ENCODE peak calls at places on chromosomes 11 and 22, in eight cellular contexts. O, I, C, X, K, D, S and E are unnamed samples.
A peak's percentile ranks its signal among the peaks of the same experiment; 100 is the strongest.

GRCh38 chr11:130837194-130837593 is 79.1 kb downstream of the SNX19 start:
- DNase-seq in D (no peak), I (no peak), K (no peak), O (no peak), X (no peak), C (no peak), S (no peak), E (no peak)

GRCh38 chr11:16986434-16987204 is 27.6 kb downstream of the PLEKHA7 start:
- DNase-seq in K (no peak), D (peak; percentile 78), X (no peak), C (no peak), S (no peak), O (peak; percentile 100), I (no peak), E (no peak)

GRCh38 chr11:126311464-126312291 is 7.8 kb downstream of the DCPS start:
- DNase-seq in O (no peak), C (no peak), D (no peak), K (no peak), S (no peak), X (no peak), I (no peak), E (no peak)

GRCh38 chr11:57511741-57512430 is 3.6 kb downstream of the SLC43A1 start:
- DNase-seq in O (no peak), K (no peak), S (no peak), I (no peak), D (no peak), C (no peak), X (no peak), E (no peak)

GRCh38 chr22:49976439-49977175 is 16.0 kb downstream of the PIM3 start:
- DNase-seq in O (no peak), X (no peak), S (no peak), I (no peak), D (no peak), C (no peak), K (peak; percentile 18), E (no peak)

GRCh38 chr11:72553748-72554147 is 119.4 kb upstream of the CLPB start:
- DNase-seq in S (no peak), D (no peak), O (no peak), I (no peak), C (no peak), K (no peak), X (no peak), E (no peak)

GRCh38 chr11:32489464-32489863 is 54.1 kb upstream of the WT1 start:
- DNase-seq in D (no peak), C (no peak), I (no peak), X (no peak), S (no peak), K (no peak), O (no peak), E (no peak)

GRCh38 chr11:111409915-111410314 is 30.8 kb upstream of the POU2AF1 start:
- DNase-seq in X (no peak), D (no peak), S (no peak), C (no peak), K (no peak), O (no peak), I (no peak), E (no peak)

GRCh38 chr11:1234054-1234720 is 11.3 kb downstream of the MUC5B start:
- DNase-seq in C (no peak), D (peak; percentile 32), I (no peak), O (no peak), X (no peak), K (no peak), S (no peak), E (peak; percentile 47)

GRCh38 chr11:41437006-41437405 is 22.4 kb downstream of the LRRC4C start:
- DNase-seq in D (no peak), S (no peak), C (no peak), I (no peak), K (no peak), X (no peak), O (peak; percentile 90), E (no peak)

GRCh38 chr11:1628506-1629325 is 859 bp upstream of the KRTAP5-5 start:
- DNase-seq in K (peak; percentile 37), X (peak; percentile 57), C (no peak), O (peak; percentile 37), I (peak; percentile 83), S (peak; percentile 59), D (peak; percentile 62), E (peak; percentile 51)

GRCh38 chr22:30047364-30047738 is 32.9 kb upstream of the HORMAD2 start:
- DNase-seq in X (no peak), D (no peak), C (no peak), O (peak; percentile 85), I (no peak), K (no peak), S (no peak), E (no peak)

GRCh38 chr11:13207665-13208594 is 69.7 kb upstream of the BMAL1 start:
- DNase-seq in C (peak; percentile 74), D (peak; percentile 54), I (no peak), K (no peak), O (peak; percentile 90), X (peak; percentile 40), S (peak; percentile 93), E (peak; percentile 43)

GRCh38 chr22:49568751-49569285 is 258.9 kb downstream of the BRD1 start:
- DNase-seq in O (no peak), S (no peak), C (no peak), I (no peak), K (no peak), X (no peak), D (no peak), E (no peak)

GRCh38 chr11:69683764-69684333 is 8.7 kb upstream of the LTO1 start:
- DNase-seq in K (no peak), D (no peak), X (peak; percentile 79), S (peak; percentile 28), C (peak; percentile 30), I (no peak), O (peak; percentile 31), E (peak; percentile 31)

DNA sequence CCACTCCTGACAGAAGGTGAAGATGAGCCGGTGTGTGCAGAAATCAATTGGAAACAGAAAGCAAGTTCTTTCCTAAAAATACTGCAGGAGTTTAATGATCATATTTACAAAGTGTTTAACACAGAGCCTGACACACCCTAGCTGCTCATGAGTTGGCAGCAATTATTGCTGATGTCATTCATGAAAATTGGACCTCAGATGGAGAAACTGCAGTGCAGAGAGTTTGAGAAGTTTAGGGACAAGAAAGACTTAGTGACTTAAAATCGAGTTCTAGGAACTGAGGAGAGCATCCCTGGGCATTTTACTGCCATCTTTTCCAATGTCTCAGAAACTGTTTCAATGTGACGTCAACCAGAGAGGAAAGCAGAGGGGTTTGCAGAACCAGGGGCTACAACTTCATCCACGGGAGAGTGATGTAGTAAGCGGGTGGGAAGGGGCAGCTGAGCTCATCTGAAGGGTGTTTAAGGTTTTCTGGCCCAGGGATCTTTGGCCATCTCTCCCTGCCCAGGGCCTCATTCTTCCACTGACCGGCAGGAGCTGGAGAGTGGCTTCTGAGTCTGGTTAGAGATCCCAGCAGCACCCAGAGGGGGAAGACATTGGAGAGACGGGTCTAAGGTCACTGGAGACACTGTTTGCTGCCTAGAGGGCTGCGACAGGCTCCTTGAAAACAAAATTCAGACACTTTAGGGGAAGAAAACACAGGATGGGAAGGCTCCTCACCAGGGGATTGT is 21.1 kb upstream of the IGLL5 start:
- DNase-seq in C (no peak), X (no peak), D (no peak), O (peak; percentile 9), K (no peak), I (no peak), S (peak; percentile 43), E (no peak)
- H3K4me1 ChIP-seq in C (no peaks in the 10 kb centered on the region), X (no peaks in the 10 kb centered on the region), D (no peaks in the 10 kb centered on the region), O (no peaks in the 10 kb centered on the region), K (peaks cover 21% of the 10 kb centered on the region), I (no peaks in the 10 kb centered on the region), S (no peaks in the 10 kb centered on the region), E (no peaks in the 10 kb centered on the region)

GRCh38 chr22:48513446-48513845 is 1314.2 kb downstream of the BRD1 start:
- DNase-seq in S (no peak), O (no peak), K (no peak), D (no peak), C (no peak), I (no peak), X (no peak), E (no peak)
- H3K4me1 ChIP-seq in S (no peaks in the 10 kb centered on the region), O (no peaks in the 10 kb centered on the region), K (no peaks in the 10 kb centered on the region), D (no peaks in the 10 kb centered on the region), C (no peaks in the 10 kb centered on the region), I (no peaks in the 10 kb centered on the region), X (no peaks in the 10 kb centered on the region), E (no peaks in the 10 kb centered on the region)

GRCh38 chr22:43878079-43878795 is 13.6 kb downstream of the PNPLA5 start:
- DNase-seq in O (no peak), C (no peak), I (no peak), S (no peak), D (no peak), X (no peak), K (no peak), E (no peak)

GRCh38 chr22:43880743-43881055 is 11.1 kb downstream of the PNPLA5 start:
- DNase-seq in I (no peak), C (no peak), K (no peak), X (no peak), D (no peak), S (no peak), O (no peak), E (no peak)

GRCh38 chr22:43879901-43880742 is 11.7 kb downstream of the PNPLA5 start:
- DNase-seq in K (no peak), I (no peak), C (no peak), D (no peak), S (no peak), O (no peak), X (no peak), E (no peak)

GRCh38 chr22:43878831-43879550 is 12.8 kb downstream of the PNPLA5 start:
- DNase-seq in X (no peak), K (no peak), O (no peak), S (no peak), C (no peak), I (no peak), D (no peak), E (no peak)

GRCh38 chr22:43876866-43877509 is 14.7 kb upstream of the SULT4A1 start:
- DNase-seq in K (no peak), D (no peak), X (no peak), C (no peak), S (no peak), I (no peak), O (no peak), E (no peak)
- H3K4me1 ChIP-seq in K (no peaks in the 10 kb centered on the region), D (no peaks in the 10 kb centered on the region), X (no peaks in the 10 kb centered on the region), C (no peaks in the 10 kb centered on the region), S (no peaks in the 10 kb centered on the region), I (no peaks in the 10 kb centered on the region), O (no peaks in the 10 kb centered on the region), E (no peaks in the 10 kb centered on the region)

GRCh38 chr22:33053323-33053722 is 4.9 kb downstream of the SYN3 start:
- DNase-seq in S (no peak), O (no peak), I (no peak), K (no peak), C (no peak), X (no peak), D (no peak), E (no peak)

GRCh38 chr22:33051960-33052839 is 6.0 kb downstream of the SYN3 start:
- DNase-seq in K (no peak), D (no peak), I (no peak), C (no peak), S (no peak), X (no peak), O (no peak), E (no peak)

GRCh38 chr22:33056108-33056507 is 2.1 kb downstream of the SYN3 start:
- DNase-seq in C (no peak), O (no peak), X (no peak), S (no peak), K (no peak), D (no peak), I (no peak), E (no peak)

GRCh38 chr22:33057363-33057995 is 702 bp downstream of the SYN3 start:
- DNase-seq in O (no peak), D (no peak), S (no peak), C (no peak), I (no peak), X (no peak), K (no peak), E (no peak)

GRCh38 chr22:33054276-33054675 is 3.9 kb downstream of the SYN3 start:
- DNase-seq in K (no peak), D (no peak), C (no peak), O (no peak), X (no peak), I (no peak), S (no peak), E (no peak)
- H3K4me1 ChIP-seq in K (no peaks in the 10 kb centered on the region), D (peaks cover 4% of the 10 kb centered on the region), C (no peaks in the 10 kb centered on the region), O (no peaks in the 10 kb centered on the region), X (no peaks in the 10 kb centered on the region), I (peaks cover 3% of the 10 kb centered on the region), S (no peaks in the 10 kb centered on the region), E (no peaks in the 10 kb centered on the region)